ENCODE peak calls at places on chromosomes 13 and 19, in eight cellular contexts. U is foreskin fibroblast, F is Peyer's patch, H is fibroblast of lung, D is HFF-Myc, I is AG04450, X is left ventricle myocardium inferior, N is K562. C is an unnamed sample.

GRCh38 chr13:31043891-31044657 is 111.6 kb downstream of the TEX26 start:
- DNase-seq in U (peak), F (peak), H (peak), D (peak), I (peak), X (peak), N (peak), C (peak)

GRCh38 chr19:17243854-17244617 is 1.7 kb downstream of the NR2F6 start:
- DNase-seq in U (no peak), F (peak), H (no peak), D (no peak), I (no peak), X (peak), N (peak), C (no peak)

GRCh38 chr13:76683854-76684253 is 202.4 kb downstream of the KCTD12 start:
- DNase-seq in U (no peak), F (no peak), H (no peak), D (no peak), I (no peak), X (no peak), N (no peak), C (no peak)

GRCh38 chr13:66558511-66558910 is 671.6 kb downstream of the PCDH9 start:
- DNase-seq in U (no peak), F (no peak), H (peak), D (no peak), I (no peak), X (no peak), N (no peak), C (no peak)

GRCh38 chr19:45103200-45103624 is 10.2 kb downstream of the PPP1R37 start:
- DNase-seq in U (peak), F (peak), H (no peak), D (no peak), I (no peak), X (peak), N (no peak), C (no peak)

GRCh38 chr19:36973021-36973843 is 57.1 kb downstream of the ZNF568 start:
- DNase-seq in U (peak), F (peak), H (peak), D (peak), I (peak), X (peak), N (peak), C (peak)

GRCh38 chr19:10352764-10353671 is 13.6 kb upstream of the ICAM3 start:
- DNase-seq in U (no peak), F (no peak), H (no peak), D (no peak), I (no peak), X (peak), N (peak), C (no peak)

GRCh38 chr19:35142531-35143230 is 374 bp upstream of the FXYD7 start:
- DNase-seq in U (no peak), F (peak), H (no peak), D (no peak), I (no peak), X (peak), N (peak), C (no peak)

GRCh38 chr13:60654405-60654804 is 257.4 kb downstream of the TDRD3 start:
- DNase-seq in U (no peak), F (no peak), H (peak), D (no peak), I (no peak), X (peak), N (no peak), C (no peak)

GRCh38 chr19:5124111-5124855 is 155.4 kb downstream of the KDM4B start:
- DNase-seq in U (no peak), F (no peak), H (no peak), D (no peak), I (no peak), X (no peak), N (no peak), C (no peak)

GRCh38 chr19:6041991-6042421 is 64.1 kb upstream of the RANBP3 start:
- DNase-seq in U (no peak), F (peak), H (no peak), D (no peak), I (no peak), X (no peak), N (no peak), C (no peak)

GRCh38 chr19:11496391-11497163 is 9.1 kb downstream of the ZNF653 start:
- DNase-seq in U (peak), F (peak), H (peak), D (peak), I (peak), X (peak), N (peak), C (peak)

GRCh38 chr19:44636439-44637389 is 7.0 kb upstream of the PVR start:
- DNase-seq in U (no peak), F (no peak), H (no peak), D (no peak), I (no peak), X (no peak), N (no peak), C (no peak)

GRCh38 chr19:12730054-12730453 is 4.4 kb downstream of the TRIR start:
- DNase-seq in U (no peak), F (no peak), H (no peak), D (no peak), I (no peak), X (no peak), N (no peak), C (no peak)
- TF ChIP-seq CTCF in U (no peak), F (no peak), H (no peak), D (no peak), I (no peak), X (no peak), N (no peak), C (no peak)

GRCh38 chr19:55777528-55777927 is 8.6 kb downstream of the RFPL4AL1 start:
- DNase-seq in U (no peak), F (no peak), H (no peak), D (no peak), I (no peak), X (no peak), N (peak), C (no peak)
- TF ChIP-seq CTCF in U (no peak), F (no peak), H (no peak), D (no peak), I (no peak), X (no peak), N (peak), C (no peak)

DNA sequence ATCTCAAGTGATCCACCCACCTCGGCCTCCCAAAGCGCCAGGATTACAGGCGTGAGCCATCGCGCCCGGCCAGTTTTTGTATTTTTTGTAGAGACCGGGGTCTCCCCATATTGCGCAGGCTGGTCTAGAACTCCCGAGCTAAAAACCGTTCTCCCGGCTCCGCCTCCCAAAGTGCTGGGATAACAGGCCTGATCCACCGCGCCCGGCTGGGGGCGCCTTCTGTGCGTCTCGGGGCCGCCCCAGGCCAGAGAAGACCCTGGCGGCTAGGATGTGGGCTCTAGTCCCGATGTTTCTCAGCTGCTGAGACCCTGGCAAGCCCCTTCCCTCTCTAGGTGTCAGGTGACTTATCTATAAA is 3.6 kb downstream of the ARHGAP45 start:
- DNase-seq in U (no peak), F (no peak), H (no peak), D (no peak), I (no peak), X (no peak), N (no peak), C (no peak)
- TF ChIP-seq CTCF in U (no peak), F (no peak), H (peak), D (peak), I (peak), X (no peak), N (no peak), C (peak)

GRCh38 chr19:3670796-3671679 is 29.2 kb downstream of the PIP5K1C start:
- DNase-seq in U (peak), F (peak), H (peak), D (no peak), I (peak), X (peak), N (peak), C (no peak)
- TF ChIP-seq CTCF in U (no peak), F (no peak), H (no peak), D (no peak), I (no peak), X (no peak), N (no peak), C (no peak)